ENCODE peak calls at places on chromosomes 7 and 10, in six cellular contexts. One of them, this sample, is unnamed.

GRCh38 chr10:112622786-112623185 is 175.8 kb downstream of the VTI1A start:
- DNase-seq in cardiac muscle cell: peak; percentile 24
- DNase-seq in CD8-positive, alpha-beta T cell: no peak
- DNase-seq in OCI-LY7: no peak
- DNase-seq in CD4-positive, CD25-positive, alpha-beta regulatory T cell: no peak
- DNase-seq in GM23248: peak; percentile 7
- DNase-seq in this sample: no peak

GRCh38 chr7:138009350-138009653 is 7.4 kb upstream of the CREB3L2 start:
- DNase-seq in cardiac muscle cell: no peak
- DNase-seq in CD8-positive, alpha-beta T cell: no peak
- DNase-seq in OCI-LY7: no peak
- DNase-seq in CD4-positive, CD25-positive, alpha-beta regulatory T cell: no peak
- DNase-seq in GM23248: no peak
- DNase-seq in this sample: no peak

GRCh38 chr10:63099734-63100133 is 33.4 kb upstream of the NRBF2 start:
- DNase-seq in cardiac muscle cell: no peak
- DNase-seq in CD8-positive, alpha-beta T cell: no peak
- DNase-seq in OCI-LY7: no peak
- DNase-seq in CD4-positive, CD25-positive, alpha-beta regulatory T cell: no peak
- DNase-seq in GM23248: no peak
- DNase-seq in this sample: no peak

GRCh38 chr7:55192718-55193117 is 172.4 kb upstream of the LANCL2 start:
- DNase-seq in cardiac muscle cell: peak; percentile 43
- DNase-seq in CD8-positive, alpha-beta T cell: no peak
- DNase-seq in OCI-LY7: no peak
- DNase-seq in CD4-positive, CD25-positive, alpha-beta regulatory T cell: no peak
- DNase-seq in GM23248: peak; percentile 76
- DNase-seq in this sample: no peak

GRCh38 chr10:60473557-60473956 is 83.9 kb upstream of the ANK3 start:
- DNase-seq in cardiac muscle cell: no peak
- DNase-seq in CD8-positive, alpha-beta T cell: no peak
- DNase-seq in OCI-LY7: no peak
- DNase-seq in CD4-positive, CD25-positive, alpha-beta regulatory T cell: no peak
- DNase-seq in GM23248: no peak
- DNase-seq in this sample: no peak

GRCh38 chr10:66405566-66405965 is 520.3 kb upstream of the LRRTM3 start:
- DNase-seq in cardiac muscle cell: no peak
- DNase-seq in CD8-positive, alpha-beta T cell: no peak
- DNase-seq in OCI-LY7: no peak
- DNase-seq in CD4-positive, CD25-positive, alpha-beta regulatory T cell: no peak
- DNase-seq in GM23248: no peak
- DNase-seq in this sample: no peak

GRCh38 chr7:27295236-27295635 is 52.6 kb downstream of the EVX1 start:
- DNase-seq in cardiac muscle cell: no peak
- DNase-seq in CD8-positive, alpha-beta T cell: no peak
- DNase-seq in OCI-LY7: no peak
- DNase-seq in CD4-positive, CD25-positive, alpha-beta regulatory T cell: no peak
- DNase-seq in GM23248: no peak
- DNase-seq in this sample: no peak

GRCh38 chr7:140039896-140040295 is 22.9 kb downstream of the PARP12 start:
- DNase-seq in cardiac muscle cell: no peak
- DNase-seq in CD8-positive, alpha-beta T cell: no peak
- DNase-seq in OCI-LY7: no peak
- DNase-seq in CD4-positive, CD25-positive, alpha-beta regulatory T cell: no peak
- DNase-seq in GM23248: no peak
- DNase-seq in this sample: no peak

GRCh38 chr10:79405221-79405994 is 40.0 kb downstream of the ZCCHC24 start:
- DNase-seq in cardiac muscle cell: peak; percentile 74
- DNase-seq in CD8-positive, alpha-beta T cell: no peak
- DNase-seq in OCI-LY7: no peak
- DNase-seq in CD4-positive, CD25-positive, alpha-beta regulatory T cell: no peak
- DNase-seq in GM23248: no peak
- DNase-seq in this sample: no peak

GRCh38 chr10:12709516-12709915 is 292.0 kb downstream of the CCDC3 start:
- DNase-seq in cardiac muscle cell: peak; percentile 46
- DNase-seq in CD8-positive, alpha-beta T cell: no peak
- DNase-seq in OCI-LY7: no peak
- DNase-seq in CD4-positive, CD25-positive, alpha-beta regulatory T cell: no peak
- DNase-seq in GM23248: peak; percentile 69
- DNase-seq in this sample: no peak

GRCh38 chr10:18610517-18610916 is 40.9 kb downstream of the NSUN6 start:
- DNase-seq in cardiac muscle cell: peak; percentile 87
- DNase-seq in CD8-positive, alpha-beta T cell: no peak
- DNase-seq in OCI-LY7: no peak
- DNase-seq in CD4-positive, CD25-positive, alpha-beta regulatory T cell: no peak
- DNase-seq in GM23248: peak; percentile 77
- DNase-seq in this sample: no peak

GRCh38 chr7:133310232-133310852 is 57.5 kb downstream of the EXOC4 start:
- DNase-seq in cardiac muscle cell: peak; percentile 70
- DNase-seq in CD8-positive, alpha-beta T cell: no peak
- DNase-seq in OCI-LY7: no peak
- DNase-seq in CD4-positive, CD25-positive, alpha-beta regulatory T cell: no peak
- DNase-seq in GM23248: no peak
- DNase-seq in this sample: no peak

GRCh38 chr7:113307147-113307546 is 188.8 kb upstream of the SMIM30 start:
- DNase-seq in cardiac muscle cell: no peak
- DNase-seq in CD8-positive, alpha-beta T cell: no peak
- DNase-seq in OCI-LY7: no peak
- DNase-seq in CD4-positive, CD25-positive, alpha-beta regulatory T cell: no peak
- DNase-seq in GM23248: no peak
- DNase-seq in this sample: no peak

GRCh38 chr10:43688348-43688892 is 39.7 kb upstream of the ZNF32 start:
- DNase-seq in cardiac muscle cell: no peak
- DNase-seq in CD8-positive, alpha-beta T cell: no peak
- DNase-seq in OCI-LY7: no peak
- DNase-seq in CD4-positive, CD25-positive, alpha-beta regulatory T cell: no peak
- DNase-seq in GM23248: no peak
- DNase-seq in this sample: no peak

GRCh38 chr7:83946801-83947200 is 247.8 kb downstream of the SEMA3A start:
- DNase-seq in cardiac muscle cell: no peak
- DNase-seq in CD8-positive, alpha-beta T cell: no peak
- DNase-seq in OCI-LY7: no peak
- DNase-seq in CD4-positive, CD25-positive, alpha-beta regulatory T cell: no peak
- DNase-seq in GM23248: no peak
- DNase-seq in this sample: no peak

GRCh38 chr7:64875658-64876406 is 27.2 kb upstream of the ZNF273 start:
- DNase-seq in cardiac muscle cell: no peak
- DNase-seq in CD8-positive, alpha-beta T cell: peak; percentile 38
- DNase-seq in OCI-LY7: no peak
- DNase-seq in CD4-positive, CD25-positive, alpha-beta regulatory T cell: no peak
- DNase-seq in GM23248: no peak
- DNase-seq in this sample: no peak

GRCh38 chr7:87628780-87629569 is 777 bp downstream of the RUNDC3B start:
- DNase-seq in cardiac muscle cell: peak; percentile 9
- DNase-seq in CD8-positive, alpha-beta T cell: peak; percentile 61
- DNase-seq in OCI-LY7: no peak
- DNase-seq in CD4-positive, CD25-positive, alpha-beta regulatory T cell: peak; percentile 4
- DNase-seq in GM23248: peak; percentile 51
- DNase-seq in this sample: peak; percentile 25

GRCh38 chr10:15879058-15879457 is 18.8 kb upstream of the MINDY3 start:
- DNase-seq in cardiac muscle cell: peak; percentile 48
- DNase-seq in CD8-positive, alpha-beta T cell: no peak
- DNase-seq in OCI-LY7: peak; percentile 39
- DNase-seq in CD4-positive, CD25-positive, alpha-beta regulatory T cell: peak; percentile 55
- DNase-seq in GM23248: peak; percentile 57
- DNase-seq in this sample: no peak

GRCh38 chr10:63712717-63713115 is 191.5 kb downstream of the REEP3 start:
- DNase-seq in cardiac muscle cell: peak; percentile 43
- DNase-seq in CD8-positive, alpha-beta T cell: no peak
- DNase-seq in OCI-LY7: no peak
- DNase-seq in CD4-positive, CD25-positive, alpha-beta regulatory T cell: no peak
- DNase-seq in GM23248: peak; percentile 57
- DNase-seq in this sample: no peak

GRCh38 chr7:103658055-103659010 is 212.3 kb upstream of the SLC26A5 start:
- DNase-seq in cardiac muscle cell: no peak
- DNase-seq in CD8-positive, alpha-beta T cell: no peak
- DNase-seq in OCI-LY7: no peak
- DNase-seq in CD4-positive, CD25-positive, alpha-beta regulatory T cell: no peak
- DNase-seq in GM23248: peak; percentile 7
- DNase-seq in this sample: no peak

GRCh38 chr10:56360583-56360966 is 484 bp downstream of the ZWINT start:
- DNase-seq in cardiac muscle cell: no peak
- DNase-seq in CD8-positive, alpha-beta T cell: no peak
- DNase-seq in OCI-LY7: no peak
- DNase-seq in CD4-positive, CD25-positive, alpha-beta regulatory T cell: no peak
- DNase-seq in GM23248: peak; percentile 25
- DNase-seq in this sample: no peak

GRCh38 chr10:61042533-61042932 is 98.5 kb upstream of the RHOBTB1 start:
- DNase-seq in cardiac muscle cell: no peak
- DNase-seq in CD8-positive, alpha-beta T cell: no peak
- DNase-seq in OCI-LY7: no peak
- DNase-seq in CD4-positive, CD25-positive, alpha-beta regulatory T cell: no peak
- DNase-seq in GM23248: no peak
- DNase-seq in this sample: no peak

GRCh38 chr7:94618134-94618533 is 37.8 kb downstream of the SGCE start:
- DNase-seq in cardiac muscle cell: no peak
- DNase-seq in CD8-positive, alpha-beta T cell: no peak
- DNase-seq in OCI-LY7: no peak
- DNase-seq in CD4-positive, CD25-positive, alpha-beta regulatory T cell: no peak
- DNase-seq in GM23248: peak; percentile 4
- DNase-seq in this sample: no peak

DNA sequence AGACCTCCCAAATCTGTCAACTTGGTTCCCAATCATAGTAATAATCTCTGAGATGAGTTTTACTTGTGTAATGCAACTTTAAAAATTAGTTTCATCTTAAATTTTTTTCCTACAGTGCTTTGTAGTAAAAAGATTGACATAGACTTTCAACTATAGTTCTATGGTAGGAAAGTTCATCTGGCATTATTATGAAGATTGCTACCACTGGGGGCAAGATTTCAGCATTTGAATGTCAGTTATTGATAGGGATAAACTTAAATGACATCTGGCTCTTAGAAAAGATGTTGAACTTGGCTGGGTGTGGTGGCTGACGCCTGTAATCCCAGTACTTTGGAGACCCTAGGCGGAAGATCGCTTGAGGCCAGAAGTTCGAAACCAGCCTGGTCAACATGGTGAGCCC is 1.4 kb upstream of the TRA2A start:
- DNase-seq in cardiac muscle cell: no peak
- DNase-seq in CD8-positive, alpha-beta T cell: no peak
- DNase-seq in OCI-LY7: no peak
- DNase-seq in CD4-positive, CD25-positive, alpha-beta regulatory T cell: peak; percentile 22
- DNase-seq in GM23248: no peak
- DNase-seq in this sample: no peak
- H3K27ac ChIP-seq in cardiac muscle cell: no peak overlapping the region
- H3K27ac ChIP-seq in CD8-positive, alpha-beta T cell: no peak overlapping the region
- H3K27ac ChIP-seq in OCI-LY7: peak overlapping the region; percentile 94
- H3K27ac ChIP-seq in CD4-positive, CD25-positive, alpha-beta regulatory T cell: no peak overlapping the region
- H3K27ac ChIP-seq in GM23248: no peak overlapping the region
- H3K27ac ChIP-seq in this sample: no peak overlapping the region

GRCh38 chr7:25856056-25856780 is 295.8 kb upstream of the NFE2L3 start:
- DNase-seq in cardiac muscle cell: no peak
- DNase-seq in CD8-positive, alpha-beta T cell: no peak
- DNase-seq in OCI-LY7: no peak
- DNase-seq in CD4-positive, CD25-positive, alpha-beta regulatory T cell: no peak
- DNase-seq in GM23248: peak; percentile 74
- DNase-seq in this sample: no peak

GRCh38 chr7:25854608-25855497 is 297.1 kb upstream of the NFE2L3 start:
- DNase-seq in cardiac muscle cell: peak; percentile 78
- DNase-seq in CD8-positive, alpha-beta T cell: no peak
- DNase-seq in OCI-LY7: peak; percentile 51
- DNase-seq in CD4-positive, CD25-positive, alpha-beta regulatory T cell: peak; percentile 71
- DNase-seq in GM23248: peak; percentile 99
- DNase-seq in this sample: no peak

GRCh38 chr7:25852995-25853713 is 298.8 kb upstream of the NFE2L3 start:
- DNase-seq in cardiac muscle cell: no peak
- DNase-seq in CD8-positive, alpha-beta T cell: no peak
- DNase-seq in OCI-LY7: no peak
- DNase-seq in CD4-positive, CD25-positive, alpha-beta regulatory T cell: no peak
- DNase-seq in GM23248: peak; percentile 20
- DNase-seq in this sample: no peak

GRCh38 chr7:25852249-25852994 is 299.6 kb upstream of the NFE2L3 start:
- DNase-seq in cardiac muscle cell: peak; percentile 66
- DNase-seq in CD8-positive, alpha-beta T cell: no peak
- DNase-seq in OCI-LY7: no peak
- DNase-seq in CD4-positive, CD25-positive, alpha-beta regulatory T cell: no peak
- DNase-seq in GM23248: peak; percentile 66
- DNase-seq in this sample: no peak

GRCh38 chr7:25854059-25854458 is 297.9 kb upstream of the NFE2L3 start:
- DNase-seq in cardiac muscle cell: no peak
- DNase-seq in CD8-positive, alpha-beta T cell: no peak
- DNase-seq in OCI-LY7: no peak
- DNase-seq in CD4-positive, CD25-positive, alpha-beta regulatory T cell: no peak
- DNase-seq in GM23248: peak; percentile 47
- DNase-seq in this sample: no peak
- H3K4me3 ChIP-seq in cardiac muscle cell: no peak overlapping the region
- H3K4me3 ChIP-seq in CD8-positive, alpha-beta T cell: no peak overlapping the region
- H3K4me3 ChIP-seq in OCI-LY7: no peak overlapping the region
- H3K4me3 ChIP-seq in CD4-positive, CD25-positive, alpha-beta regulatory T cell: no peak overlapping the region
- H3K4me3 ChIP-seq in GM23248: peak overlapping the region; percentile 64
- H3K4me3 ChIP-seq in this sample: no peak overlapping the region

GRCh38 chr10:114021135-114021534 is 22.5 kb upstream of the ADRB1 start:
- DNase-seq in cardiac muscle cell: no peak
- DNase-seq in CD8-positive, alpha-beta T cell: no peak
- DNase-seq in OCI-LY7: no peak
- DNase-seq in CD4-positive, CD25-positive, alpha-beta regulatory T cell: no peak
- DNase-seq in GM23248: no peak
- DNase-seq in this sample: peak; percentile 53

GRCh38 chr10:114022292-114022691 is 21.4 kb upstream of the ADRB1 start:
- DNase-seq in cardiac muscle cell: peak; percentile 52
- DNase-seq in CD8-positive, alpha-beta T cell: no peak
- DNase-seq in OCI-LY7: no peak
- DNase-seq in CD4-positive, CD25-positive, alpha-beta regulatory T cell: no peak
- DNase-seq in GM23248: peak; percentile 16
- DNase-seq in this sample: no peak

GRCh38 chr10:114022751-114023150 is 20.9 kb upstream of the ADRB1 start:
- DNase-seq in cardiac muscle cell: no peak
- DNase-seq in CD8-positive, alpha-beta T cell: no peak
- DNase-seq in OCI-LY7: no peak
- DNase-seq in CD4-positive, CD25-positive, alpha-beta regulatory T cell: no peak
- DNase-seq in GM23248: no peak
- DNase-seq in this sample: no peak

GRCh38 chr10:114024876-114025609 is 18.6 kb upstream of the ADRB1 start:
- DNase-seq in cardiac muscle cell: peak; percentile 77
- DNase-seq in CD8-positive, alpha-beta T cell: no peak
- DNase-seq in OCI-LY7: peak; percentile 91
- DNase-seq in CD4-positive, CD25-positive, alpha-beta regulatory T cell: no peak
- DNase-seq in GM23248: peak; percentile 29
- DNase-seq in this sample: peak; percentile 41

DNA sequence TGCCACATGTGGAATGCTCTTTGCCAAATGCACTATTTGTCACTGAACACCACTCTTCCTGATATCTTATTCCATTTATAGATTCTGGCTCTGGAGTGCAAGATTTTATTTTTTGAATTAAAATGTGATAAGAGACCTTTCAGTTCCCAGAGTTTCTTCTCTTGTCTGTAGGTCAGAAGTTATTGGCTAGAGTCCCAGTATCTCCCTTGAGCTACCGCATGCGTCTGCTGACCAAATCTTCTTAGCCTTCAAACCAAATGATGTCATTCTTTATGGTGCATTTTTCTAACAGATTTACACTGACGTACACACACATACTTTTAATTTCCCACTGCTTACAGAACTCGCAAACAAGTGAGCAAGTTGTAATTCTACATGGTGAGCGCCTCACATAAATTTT is 20.5 kb upstream of the ADRB1 start:
- DNase-seq in cardiac muscle cell: peak; percentile 84
- DNase-seq in CD8-positive, alpha-beta T cell: no peak
- DNase-seq in OCI-LY7: no peak
- DNase-seq in CD4-positive, CD25-positive, alpha-beta regulatory T cell: no peak
- DNase-seq in GM23248: no peak
- DNase-seq in this sample: no peak
- H3K4me1 ChIP-seq in cardiac muscle cell: peaks cover 36% of the 10 kb centered on the region
- H3K4me1 ChIP-seq in CD8-positive, alpha-beta T cell: peaks cover 10% of the 10 kb centered on the region
- H3K4me1 ChIP-seq in OCI-LY7: peaks cover 36% of the 10 kb centered on the region
- H3K4me1 ChIP-seq in CD4-positive, CD25-positive, alpha-beta regulatory T cell: no peaks in the 10 kb centered on the region
- H3K4me1 ChIP-seq in GM23248: peaks cover 26% of the 10 kb centered on the region
- H3K4me1 ChIP-seq in this sample: peaks cover 44% of the 10 kb centered on the region

GRCh38 chr10:126387931-126388911 is at the start of gene ADAM12:
- DNase-seq in cardiac muscle cell: peak; percentile 77
- DNase-seq in CD8-positive, alpha-beta T cell: no peak
- DNase-seq in OCI-LY7: no peak
- DNase-seq in CD4-positive, CD25-positive, alpha-beta regulatory T cell: peak; percentile 5
- DNase-seq in GM23248: peak; percentile 86
- DNase-seq in this sample: no peak
- H3K27ac ChIP-seq in cardiac muscle cell: no peak within 1 kb of the TSS
- H3K27ac ChIP-seq in CD8-positive, alpha-beta T cell: no peak within 1 kb of the TSS
- H3K27ac ChIP-seq in OCI-LY7: no peak within 1 kb of the TSS
- H3K27ac ChIP-seq in CD4-positive, CD25-positive, alpha-beta regulatory T cell: no peak within 1 kb of the TSS
- H3K27ac ChIP-seq in GM23248: peak within 1 kb of the TSS; percentile 71
- H3K27ac ChIP-seq in this sample: no peak within 1 kb of the TSS